ENCODE peak calls at places on chromosome 21, in eight cellular contexts. D, X, O, M, Z, N, V and S are unnamed samples. For H3K4me1, the result is how much of the 10 kb centered on the place peaks cover.

GRCh38 chr21:37061926-37062591 is 10.8 kb downstream of the PIGP start:
- DNase-seq in D (no peak), X (no peak), O (no peak), M (no peak), Z (no peak), N (no peak), V (no peak), S (no peak)

GRCh38 chr21:26138615-26139257 is 31.8 kb downstream of the APP start:
- DNase-seq in D (no peak), X (no peak), O (no peak), M (no peak), Z (no peak), N (peak), V (no peak), S (no peak)

GRCh38 chr21:28832013-28832714 is 160.5 kb downstream of the LTN1 start:
- DNase-seq in D (no peak), X (no peak), O (no peak), M (peak), Z (peak), N (no peak), V (no peak), S (no peak)

GRCh38 chr21:19523731-19524130 is 1120.1 kb upstream of the TMPRSS15 start:
- DNase-seq in D (no peak), X (no peak), O (no peak), M (no peak), Z (no peak), N (no peak), V (no peak), S (no peak)

GRCh38 chr21:21788591-21788990 is 790.4 kb downstream of the NCAM2 start:
- DNase-seq in D (no peak), X (no peak), O (no peak), M (no peak), Z (no peak), N (no peak), V (no peak), S (no peak)

GRCh38 chr21:35375115-35375514 is 326.0 kb upstream of the RUNX1 start:
- DNase-seq in D (no peak), X (no peak), O (no peak), M (peak), Z (peak), N (no peak), V (no peak), S (no peak)

GRCh38 chr21:17688912-17689874 is 76.5 kb upstream of the BTG3 start:
- DNase-seq in D (no peak), X (peak), O (no peak), M (peak), Z (no peak), N (peak), V (peak), S (no peak)

GRCh38 chr21:26469789-26470188 is 103.3 kb downstream of the CYYR1 start:
- DNase-seq in D (no peak), X (no peak), O (peak), M (peak), Z (no peak), N (no peak), V (no peak), S (no peak)

GRCh38 chr21:38503588-38503987 is 5.3 kb upstream of the ERG start:
- DNase-seq in D (no peak), X (no peak), O (no peak), M (peak), Z (peak), N (no peak), V (no peak), S (no peak)

GRCh38 chr21:29534448-29534847 is 235.7 kb downstream of the BACH1 start:
- DNase-seq in D (no peak), X (no peak), O (no peak), M (no peak), Z (no peak), N (no peak), V (no peak), S (no peak)

GRCh38 chr21:36909901-36910561 is 56.4 kb downstream of the HLCS start:
- DNase-seq in D (no peak), X (no peak), O (no peak), M (peak), Z (peak), N (peak), V (no peak), S (no peak)

GRCh38 chr21:42853621-42854020 is 25.7 kb downstream of the WDR4 start:
- DNase-seq in D (no peak), X (no peak), O (no peak), M (no peak), Z (no peak), N (no peak), V (no peak), S (no peak)

GRCh38 chr21:28884481-28884880 is 108.2 kb downstream of the LTN1 start:
- DNase-seq in D (no peak), X (no peak), O (no peak), M (peak), Z (no peak), N (no peak), V (no peak), S (no peak)

GRCh38 chr21:38478782-38479181 is 19.5 kb downstream of the ERG start:
- DNase-seq in D (no peak), X (no peak), O (no peak), M (peak), Z (no peak), N (no peak), V (no peak), S (no peak)

GRCh38 chr21:43585924-43586411 is 73.3 kb downstream of the HSF2BP start:
- DNase-seq in D (no peak), X (peak), O (peak), M (peak), Z (peak), N (peak), V (peak), S (no peak)

GRCh38 chr21:39444406-39445145 is 1.0 kb downstream of the LCA5L start:
- DNase-seq in D (no peak), X (no peak), O (peak), M (peak), Z (peak), N (no peak), V (no peak), S (no peak)

GRCh38 chr21:25512095-25513086 is 94.9 kb downstream of the MRPL39 start:
- DNase-seq in D (peak), X (no peak), O (no peak), M (no peak), Z (no peak), N (no peak), V (no peak), S (no peak)

GRCh38 chr21:36661511-36662309 is 37.2 kb upstream of the SIM2 start:
- DNase-seq in D (peak), X (peak), O (peak), M (peak), Z (peak), N (peak), V (no peak), S (no peak)

GRCh38 chr21:36584980-36585940 is 105.3 kb upstream of the CLDN14 start:
- DNase-seq in D (no peak), X (no peak), O (no peak), M (no peak), Z (no peak), N (peak), V (no peak), S (no peak)

GRCh38 chr21:25790122-25790951 is 55.6 kb downstream of the GABPA start:
- DNase-seq in D (no peak), X (no peak), O (peak), M (peak), Z (peak), N (peak), V (no peak), S (no peak)

GRCh38 chr21:41402796-41403195 is 23.2 kb upstream of the MX1 start:
- DNase-seq in D (no peak), X (no peak), O (no peak), M (no peak), Z (no peak), N (no peak), V (no peak), S (no peak)
- TF ChIP-seq POLR2A in D (no peak), X (no peak), O (no peak), M (no peak), Z (no peak), N (no peak), V (no peak), S (no peak)

GRCh38 chr21:41836166-41837015 is 42.8 kb downstream of the PRDM15 start:
- DNase-seq in D (no peak), X (no peak), O (no peak), M (no peak), Z (no peak), N (no peak), V (no peak), S (no peak)
- H3K27ac ChIP-seq in D (no peak), X (no peak), O (no peak), M (no peak), Z (no peak), N (no peak), V (no peak), S (no peak)

GRCh38 chr21:33828577-33828976 is 87.0 kb downstream of the ATP5PO start:
- DNase-seq in D (no peak), X (no peak), O (no peak), M (no peak), Z (no peak), N (no peak), V (no peak), S (no peak)

GRCh38 chr21:33825419-33825818 is 90.2 kb downstream of the ATP5PO start:
- DNase-seq in D (no peak), X (no peak), O (no peak), M (no peak), Z (no peak), N (no peak), V (no peak), S (no peak)

GRCh38 chr21:33824156-33824941 is 91.3 kb downstream of the ATP5PO start:
- DNase-seq in D (no peak), X (no peak), O (no peak), M (no peak), Z (no peak), N (no peak), V (peak), S (no peak)

GRCh38 chr21:33825898-33826297 is 89.7 kb downstream of the ATP5PO start:
- DNase-seq in D (no peak), X (no peak), O (no peak), M (peak), Z (no peak), N (no peak), V (no peak), S (no peak)

GRCh38 chr21:33828083-33828482 is 87.5 kb downstream of the ATP5PO start:
- DNase-seq in D (no peak), X (no peak), O (no peak), M (no peak), Z (no peak), N (no peak), V (no peak), S (no peak)
- H3K4me1 ChIP-seq in D (under half), X (under half), O (under half), M (under half), Z (under half), N (under half), V (under half), S (under half)

GRCh38 chr21:46227811-46228344 is 696 bp downstream of the LSS start:
- DNase-seq in D (no peak), X (no peak), O (no peak), M (no peak), Z (peak), N (no peak), V (no peak), S (no peak)

GRCh38 chr21:46228345-46229051 is at the start of gene LSS:
- DNase-seq in D (peak), X (peak), O (peak), M (peak), Z (peak), N (peak), V (peak), S (peak)

GRCh38 chr21:46223217-46223616 is 5.4 kb downstream of the LSS start:
- DNase-seq in D (no peak), X (no peak), O (no peak), M (no peak), Z (no peak), N (no peak), V (no peak), S (peak)

GRCh38 chr21:46226920-46227599 is 1.5 kb downstream of the LSS start:
- DNase-seq in D (no peak), X (no peak), O (no peak), M (peak), Z (no peak), N (no peak), V (no peak), S (no peak)

DNA sequence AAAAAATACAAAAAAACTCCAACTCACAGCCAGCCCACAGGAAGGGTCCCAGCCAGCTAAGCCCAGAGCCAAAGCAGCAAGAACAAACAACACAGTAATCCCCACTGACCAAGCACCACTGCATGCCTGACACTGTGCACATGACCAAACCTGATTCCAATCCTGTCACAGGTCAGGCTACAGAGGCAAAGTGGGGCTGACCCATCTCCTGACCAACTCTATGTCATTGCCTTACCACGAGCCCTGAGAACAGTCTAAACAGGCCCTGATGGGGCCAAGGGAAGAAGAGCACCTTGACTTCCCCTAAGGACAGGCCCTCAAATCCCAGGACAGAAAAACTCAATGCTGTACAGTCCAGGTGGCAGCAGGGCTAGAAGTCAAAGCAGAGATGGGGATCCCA is 2.4 kb downstream of the LSS start:
- DNase-seq in D (no peak), X (no peak), O (no peak), M (peak), Z (no peak), N (no peak), V (no peak), S (peak)
- TF ChIP-seq POLR2A in D (no peak), X (no peak), O (no peak), M (no peak), Z (no peak), N (no peak), V (no peak), S (no peak)

GRCh38 chr21:44964381-44964780 is 24.6 kb downstream of the SLX9 start:
- DNase-seq in D (no peak), X (no peak), O (no peak), M (no peak), Z (no peak), N (no peak), V (no peak), S (no peak)

GRCh38 chr21:44959376-44960091 is 19.7 kb downstream of the SLX9 start:
- DNase-seq in D (no peak), X (no peak), O (no peak), M (no peak), Z (no peak), N (no peak), V (no peak), S (no peak)

GRCh38 chr21:44965251-44966022 is 25.6 kb downstream of the SLX9 start:
- DNase-seq in D (no peak), X (no peak), O (no peak), M (peak), Z (no peak), N (no peak), V (no peak), S (no peak)

GRCh38 chr21:44960141-44961092 is 20.6 kb downstream of the SLX9 start:
- DNase-seq in D (no peak), X (no peak), O (no peak), M (no peak), Z (no peak), N (no peak), V (peak), S (no peak)

DNA sequence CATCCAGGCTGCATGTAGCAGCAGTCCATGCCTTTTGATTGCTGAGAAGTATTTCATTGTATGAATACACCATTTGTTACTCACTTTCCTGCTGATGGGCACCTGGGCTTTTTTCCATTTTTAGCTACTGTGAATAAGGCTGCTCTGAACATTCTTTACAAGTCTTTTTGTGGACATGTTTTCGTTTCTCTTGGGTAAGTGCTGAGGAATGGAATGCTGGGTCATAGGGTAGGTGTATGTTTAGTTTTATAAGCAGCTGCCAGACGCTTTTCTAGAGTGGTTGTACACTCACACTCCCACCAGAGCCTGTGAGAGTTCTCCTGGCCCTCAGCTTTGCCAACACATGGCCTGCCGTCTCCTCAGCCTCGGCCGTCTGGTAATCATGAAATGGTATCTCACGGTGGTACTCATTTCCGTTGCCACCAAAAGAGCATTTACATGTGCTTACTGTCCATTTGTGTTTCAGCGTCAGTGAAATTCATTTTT is 22.7 kb downstream of the SLX9 start:
- DNase-seq in D (no peak), X (no peak), O (no peak), M (peak), Z (peak), N (no peak), V (no peak), S (no peak)
- H3K27ac ChIP-seq in D (peak), X (peak), O (peak), M (peak), Z (peak), N (no peak), V (no peak), S (peak)

GRCh38 chr21:31920275-31920674 is 47.5 kb downstream of the HUNK start:
- DNase-seq in D (no peak), X (no peak), O (no peak), M (no peak), Z (no peak), N (no peak), V (no peak), S (no peak)
- H3K4me1 ChIP-seq in D (under half), X (under half), O (under half), M (under half), Z (under half), N (under half), V (under half), S (under half)

DNA sequence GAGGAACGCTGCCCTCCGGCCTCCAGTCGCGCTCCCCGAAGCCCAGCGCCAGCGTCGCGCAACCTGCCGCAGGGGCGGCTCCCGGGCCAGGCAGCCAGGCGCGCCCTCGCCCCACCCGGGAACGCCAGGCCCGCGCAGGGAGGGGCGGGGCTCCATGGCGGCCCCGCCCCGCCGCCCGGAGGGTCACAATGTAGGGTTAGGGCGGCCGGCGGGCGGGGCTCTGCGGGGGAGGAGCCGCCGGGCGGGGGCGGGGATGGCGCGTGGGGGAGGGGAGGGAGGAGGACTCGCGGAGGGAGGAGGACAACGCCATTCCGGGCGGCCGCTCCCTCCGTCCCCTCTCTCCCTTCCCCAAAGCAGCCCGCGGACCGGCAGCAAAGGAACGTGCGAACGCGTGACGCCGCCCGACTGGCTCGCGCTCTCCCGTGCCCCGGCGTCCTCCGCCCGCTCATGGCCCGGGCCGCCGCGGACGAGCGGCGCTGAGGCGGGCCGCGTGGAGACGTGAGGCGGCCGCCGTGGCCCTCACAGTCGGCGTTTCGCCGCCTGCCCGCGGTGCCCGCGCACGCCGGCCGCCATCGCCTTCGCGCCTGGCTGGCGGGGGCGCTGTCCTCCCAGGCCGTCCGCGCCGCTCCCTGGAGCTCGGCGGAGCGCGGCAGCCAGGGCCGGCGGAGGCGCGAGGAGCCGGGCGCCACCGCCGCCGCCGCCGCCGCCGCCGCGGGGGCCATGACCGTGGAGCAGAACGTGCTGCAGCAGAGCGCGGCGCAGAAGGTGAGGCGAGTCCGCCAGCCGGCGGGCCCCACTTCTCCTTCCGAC is at the start of gene USP25:
- DNase-seq in D (peak), X (peak), O (peak), M (peak), Z (peak), N (peak), V (peak), S (peak)
- TF ChIP-seq POLR2A in D (peak), X (peak), O (peak), M (peak), Z (peak), N (peak), V (peak), S (peak)

GRCh38 chr21:15063821-15064575 is 802 bp downstream of the NRIP1 start:
- DNase-seq in D (peak), X (peak), O (peak), M (no peak), Z (no peak), N (no peak), V (peak), S (peak)

GRCh38 chr21:15064576-15065380 is at the start of gene NRIP1:
- DNase-seq in D (peak), X (peak), O (peak), M (peak), Z (peak), N (peak), V (peak), S (peak)

GRCh38 chr21:15062566-15062965 is 2.2 kb downstream of the NRIP1 start:
- DNase-seq in D (no peak), X (no peak), O (no peak), M (no peak), Z (peak), N (peak), V (no peak), S (no peak)

GRCh38 chr21:15061747-15062146 is 3.1 kb downstream of the NRIP1 start:
- DNase-seq in D (no peak), X (no peak), O (no peak), M (no peak), Z (peak), N (no peak), V (no peak), S (no peak)

GRCh38 chr21:15063081-15063820 is 1.5 kb downstream of the NRIP1 start:
- DNase-seq in D (no peak), X (no peak), O (no peak), M (peak), Z (peak), N (no peak), V (no peak), S (peak)
- H3K27ac ChIP-seq in D (peak), X (peak), O (peak), M (peak), Z (peak), N (peak), V (no peak), S (peak)

GRCh38 chr21:33940164-33940563 is 24.6 kb upstream of the ATP5PO start:
- DNase-seq in D (no peak), X (no peak), O (no peak), M (peak), Z (no peak), N (no peak), V (no peak), S (no peak)
- H3K4me1 ChIP-seq in D (under half), X (under half), O (under half), M (under half), Z (under half), N (under half), V (under half), S (under half)

GRCh38 chr21:33383056-33383888 is 19.9 kb upstream of the IFNGR2 start:
- DNase-seq in D (peak), X (peak), O (peak), M (peak), Z (peak), N (peak), V (peak), S (peak)
- TF ChIP-seq POLR2A in D (peak), X (peak), O (peak), M (peak), Z (peak), N (no peak), V (no peak), S (peak)